ENCODE peak calls at places on chromosomes 3 and 15, in four cellular contexts. V is HCT116, D is GM23338, K is PC-9. A is an unnamed sample.

GRCh38 chr3:10983219-10983916 is 9.2 kb upstream of the SLC6A1 start:
- DNase-seq in K (peak), D (peak), V (peak), A (peak)

GRCh38 chr3:153038779-153039178 is 123.2 kb upstream of the RAP2B start:
- DNase-seq in D (no peak), K (peak), V (no peak), A (no peak)

GRCh38 chr3:188465311-188465710 is 311.4 kb downstream of the LPP start:
- DNase-seq in D (no peak), K (no peak), V (no peak), A (no peak)

GRCh38 chr15:48469271-48469670 is 138.0 kb downstream of the DUT start:
- DNase-seq in K (no peak), D (no peak), V (no peak), A (no peak)

GRCh38 chr15:78316211-78317077 is 17.0 kb upstream of the SKIC8 start:
- DNase-seq in K (peak), V (no peak), D (peak), A (no peak)

GRCh38 chr3:107674371-107674770 is 151.6 kb downstream of the BBX start:
- DNase-seq in D (no peak), V (no peak), K (no peak), A (no peak)

GRCh38 chr3:150412599-150413069 is 4.5 kb downstream of the TSC22D2 start:
- DNase-seq in D (no peak), V (no peak), K (no peak), A (peak)

GRCh38 chr3:151085889-151086483 is 522 bp downstream of the MED12L start:
- DNase-seq in D (peak), K (peak), V (no peak), A (no peak)

GRCh38 chr3:174223611-174224010 is 635.5 kb upstream of the NAALADL2 start:
- DNase-seq in K (no peak), D (no peak), V (no peak), A (no peak)

GRCh38 chr3:194282436-194283122 is 68.5 kb downstream of the CPN2 start:
- DNase-seq in V (no peak), D (no peak), K (no peak), A (no peak)

GRCh38 chr15:77335298-77335697 is 84.6 kb downstream of the PEAK1 start:
- DNase-seq in D (no peak), V (no peak), K (no peak), A (no peak)

GRCh38 chr3:14304101-14305045 is 98.0 kb upstream of the SLC6A6 start:
- DNase-seq in D (no peak), K (no peak), V (no peak), A (no peak)

GRCh38 chr3:80767599-80767998 is 993.8 kb downstream of the GBE1 start:
- DNase-seq in V (no peak), D (peak), K (no peak), A (peak)

GRCh38 chr3:100556656-100557310 is 52.6 kb upstream of the ADGRG7 start:
- DNase-seq in V (no peak), D (no peak), K (peak), A (no peak)

GRCh38 chr3:4358273-4358672 is 55.1 kb downstream of the SETMAR start:
- DNase-seq in D (no peak), K (no peak), V (no peak), A (no peak)

GRCh38 chr3:124552224-124552623 is 178.0 kb upstream of the UMPS start:
- DNase-seq in V (no peak), D (no peak), K (peak), A (no peak)

GRCh38 chr15:31304736-31305365 is 21.8 kb upstream of the KLF13 start:
- DNase-seq in V (no peak), K (no peak), D (peak), A (peak)

GRCh38 chr3:171092467-171092911 is 66.0 kb upstream of the SLC2A2 start:
- DNase-seq in K (no peak), D (no peak), V (no peak), A (no peak)

GRCh38 chr15:69410290-69410874 is 3.8 kb upstream of the KIF23 start:
- DNase-seq in V (peak), D (peak), K (peak), A (peak)

GRCh38 chr3:134274571-134274970 is 23.9 kb upstream of the RYK start:
- DNase-seq in V (no peak), K (no peak), D (no peak), A (no peak)

GRCh38 chr3:58384381-58385090 is 49.1 kb downstream of the PDHB start:
- DNase-seq in D (no peak), V (no peak), K (no peak), A (peak)

GRCh38 chr15:44554934-44555723 is 18.2 kb downstream of the EIF3J start:
- DNase-seq in D (no peak), K (no peak), V (no peak), A (no peak)

GRCh38 chr3:14424711-14425573 is 22.5 kb downstream of the SLC6A6 start:
- DNase-seq in V (no peak), K (no peak), D (peak), A (no peak)

GRCh38 chr3:134250717-134251220 is at the start of gene RYK:
- DNase-seq in D (peak), K (peak), V (peak), A (peak)

GRCh38 chr3:48024401-48024800 is 8.2 kb upstream of the MAP4 start:
- DNase-seq in V (no peak), D (no peak), K (no peak), A (no peak)

GRCh38 chr15:59322056-59322755 is 50.5 kb downstream of the MYO1E start:
- DNase-seq in V (no peak), K (no peak), D (no peak), A (no peak)
- H2AFZ ChIP-seq in V (no peak), K (no peak), D (no peak), A (no peak)

DNA sequence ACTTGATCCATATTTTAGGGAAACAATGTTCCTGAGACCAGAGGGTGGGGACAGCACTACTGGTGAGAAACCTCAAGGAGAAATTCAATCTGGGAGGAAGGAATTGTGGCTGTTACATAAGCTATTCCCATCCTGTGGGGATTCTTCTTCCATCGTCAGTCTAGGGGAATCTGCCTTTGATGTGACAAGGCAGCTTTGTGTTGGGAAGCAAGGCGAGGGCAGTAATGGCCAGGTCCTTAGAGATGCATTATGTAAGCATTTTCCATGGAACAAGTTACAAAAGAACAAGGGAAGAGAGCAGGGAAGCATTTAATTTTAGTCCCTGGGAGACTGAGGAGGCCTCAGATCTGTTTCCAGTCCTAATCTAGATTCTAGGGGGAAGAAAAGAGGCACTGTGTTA is 219.2 kb upstream of the TTC14 start:
- DNase-seq in V (no peak), K (no peak), D (peak), A (no peak)
- H3K27ac ChIP-seq in V (no peak), K (no peak), D (no peak), A (no peak)

DNA sequence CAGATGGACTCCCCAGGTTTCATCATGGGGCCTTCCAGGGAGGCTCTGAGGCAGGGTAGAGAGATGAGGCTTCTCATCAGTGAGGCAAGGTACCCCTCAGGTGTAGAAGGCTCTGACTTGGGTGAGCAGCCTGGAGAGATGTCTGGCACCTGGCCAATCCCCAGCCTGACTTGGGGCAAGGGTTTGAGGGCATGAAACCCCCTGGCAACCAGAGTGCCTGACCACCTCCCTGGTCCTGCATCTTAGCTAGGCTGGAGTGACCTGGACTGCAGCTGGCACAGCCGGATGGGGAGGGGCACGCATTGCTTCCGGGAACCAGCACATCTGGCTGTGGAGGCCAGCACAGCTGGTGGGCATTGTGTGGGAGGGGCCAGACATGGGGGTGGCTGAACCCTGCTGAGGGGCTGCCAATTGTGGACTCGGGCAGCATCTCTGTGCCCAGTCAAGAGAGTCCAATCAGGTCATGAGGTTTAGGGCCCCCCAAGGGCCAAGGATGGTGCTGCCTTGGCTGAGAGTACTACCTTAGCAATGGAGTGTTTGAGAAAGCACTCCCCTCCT is 1.9 kb downstream of the ZBTB47 start:
- DNase-seq in V (no peak), K (no peak), D (peak), A (no peak)
- H2AFZ ChIP-seq in V (no peak), K (no peak), D (peak), A (no peak)

GRCh38 chr15:50181983-50182232 is at the start of gene SLC27A2:
- DNase-seq in K (peak), D (peak), V (peak), A (no peak)
- H3K27ac ChIP-seq in K (peak), D (no peak), V (peak), A (no peak)

A was measured in Karpas-422.